ENCODE peak calls at places on chromosomes 7 and 10, in six cellular contexts. One of them, this sample, is unnamed.

GRCh38 chr7:44132039-44132438 is 8.7 kb upstream of the POLD2 start:
- DNase-seq in choroid plexus epithelial cell: peak; percentile 51
- DNase-seq in IMR-90: peak; percentile 12
- DNase-seq in vagina: no peak
- DNase-seq in bronchial epithelial cell: no peak
- DNase-seq in Peyer's patch: no peak
- DNase-seq in this sample: no peak

GRCh38 chr7:142089035-142089434 is 22.5 kb upstream of the MGAM2 start:
- DNase-seq in choroid plexus epithelial cell: no peak
- DNase-seq in IMR-90: no peak
- DNase-seq in vagina: no peak
- DNase-seq in bronchial epithelial cell: no peak
- DNase-seq in Peyer's patch: no peak
- DNase-seq in this sample: no peak

GRCh38 chr10:3186365-3186764 is 13.8 kb upstream of the PITRM1 start:
- DNase-seq in choroid plexus epithelial cell: no peak
- DNase-seq in IMR-90: no peak
- DNase-seq in vagina: no peak
- DNase-seq in bronchial epithelial cell: no peak
- DNase-seq in Peyer's patch: no peak
- DNase-seq in this sample: no peak

GRCh38 chr10:3534433-3534832 is 250.6 kb downstream of the KLF6 start:
- DNase-seq in choroid plexus epithelial cell: no peak
- DNase-seq in IMR-90: peak; percentile 48
- DNase-seq in vagina: no peak
- DNase-seq in bronchial epithelial cell: no peak
- DNase-seq in Peyer's patch: no peak
- DNase-seq in this sample: no peak

GRCh38 chr7:117061751-117062150 is 108.5 kb downstream of the ST7 start:
- DNase-seq in choroid plexus epithelial cell: peak; percentile 26
- DNase-seq in IMR-90: peak; percentile 80
- DNase-seq in vagina: no peak
- DNase-seq in bronchial epithelial cell: peak; percentile 51
- DNase-seq in Peyer's patch: no peak
- DNase-seq in this sample: peak; percentile 32

GRCh38 chr7:106139253-106140251 is 27.4 kb upstream of the SYPL1 start:
- DNase-seq in choroid plexus epithelial cell: peak; percentile 50
- DNase-seq in IMR-90: peak; percentile 52
- DNase-seq in vagina: no peak
- DNase-seq in bronchial epithelial cell: peak; percentile 17
- DNase-seq in Peyer's patch: no peak
- DNase-seq in this sample: no peak

GRCh38 chr7:24283900-24284698 is at the start of gene NPY:
- DNase-seq in choroid plexus epithelial cell: no peak
- DNase-seq in IMR-90: no peak
- DNase-seq in vagina: no peak
- DNase-seq in bronchial epithelial cell: no peak
- DNase-seq in Peyer's patch: no peak
- DNase-seq in this sample: no peak

GRCh38 chr10:36349445-36350063 is 707.5 kb upstream of the FZD8 start:
- DNase-seq in choroid plexus epithelial cell: peak; percentile 92
- DNase-seq in IMR-90: peak; percentile 91
- DNase-seq in vagina: no peak
- DNase-seq in bronchial epithelial cell: peak; percentile 22
- DNase-seq in Peyer's patch: no peak
- DNase-seq in this sample: peak; percentile 10

GRCh38 chr10:98404571-98405396 is 10.2 kb downstream of the PYROXD2 start:
- DNase-seq in choroid plexus epithelial cell: peak; percentile 56
- DNase-seq in IMR-90: peak; percentile 76
- DNase-seq in vagina: no peak
- DNase-seq in bronchial epithelial cell: peak; percentile 76
- DNase-seq in Peyer's patch: no peak
- DNase-seq in this sample: peak; percentile 64

GRCh38 chr10:50946991-50947781 is 61.8 kb upstream of the A1CF start:
- DNase-seq in choroid plexus epithelial cell: peak; percentile 11
- DNase-seq in IMR-90: peak; percentile 7
- DNase-seq in vagina: no peak
- DNase-seq in bronchial epithelial cell: no peak
- DNase-seq in Peyer's patch: no peak
- DNase-seq in this sample: no peak

GRCh38 chr7:8217200-8218068 is 44.5 kb downstream of the ICA1 start:
- DNase-seq in choroid plexus epithelial cell: peak; percentile 87
- DNase-seq in IMR-90: peak; percentile 73
- DNase-seq in vagina: no peak
- DNase-seq in bronchial epithelial cell: peak; percentile 69
- DNase-seq in Peyer's patch: no peak
- DNase-seq in this sample: peak; percentile 76

GRCh38 chr7:81886211-81886764 is 116.4 kb upstream of the HGF start:
- DNase-seq in choroid plexus epithelial cell: no peak
- DNase-seq in IMR-90: no peak
- DNase-seq in vagina: no peak
- DNase-seq in bronchial epithelial cell: no peak
- DNase-seq in Peyer's patch: no peak
- DNase-seq in this sample: no peak

GRCh38 chr7:3112499-3113134 is 69.0 kb upstream of the CARD11 start:
- DNase-seq in choroid plexus epithelial cell: no peak
- DNase-seq in IMR-90: no peak
- DNase-seq in vagina: no peak
- DNase-seq in bronchial epithelial cell: no peak
- DNase-seq in Peyer's patch: peak; percentile 15
- DNase-seq in this sample: no peak

GRCh38 chr7:988426-988911 is 5.5 kb downstream of the CYP2W1 start:
- DNase-seq in choroid plexus epithelial cell: peak; percentile 56
- DNase-seq in IMR-90: no peak
- DNase-seq in vagina: no peak
- DNase-seq in bronchial epithelial cell: no peak
- DNase-seq in Peyer's patch: no peak
- DNase-seq in this sample: no peak

GRCh38 chr7:2205036-2205780 is 27.5 kb downstream of the MAD1L1 start:
- DNase-seq in choroid plexus epithelial cell: peak; percentile 39
- DNase-seq in IMR-90: peak; percentile 11
- DNase-seq in vagina: no peak
- DNase-seq in bronchial epithelial cell: no peak
- DNase-seq in Peyer's patch: no peak
- DNase-seq in this sample: no peak

GRCh38 chr7:42831051-42831952 is 80.6 kb downstream of the C7orf25 start:
- DNase-seq in choroid plexus epithelial cell: peak; percentile 70
- DNase-seq in IMR-90: peak; percentile 44
- DNase-seq in vagina: no peak
- DNase-seq in bronchial epithelial cell: peak; percentile 56
- DNase-seq in Peyer's patch: no peak
- DNase-seq in this sample: no peak

GRCh38 chr7:71835056-71835455 is 577.1 kb downstream of the CALN1 start:
- DNase-seq in choroid plexus epithelial cell: no peak
- DNase-seq in IMR-90: no peak
- DNase-seq in vagina: no peak
- DNase-seq in bronchial epithelial cell: no peak
- DNase-seq in Peyer's patch: no peak
- DNase-seq in this sample: no peak

GRCh38 chr10:122230222-122230621 is 40.9 kb upstream of the BTBD16 start:
- DNase-seq in choroid plexus epithelial cell: no peak
- DNase-seq in IMR-90: no peak
- DNase-seq in vagina: no peak
- DNase-seq in bronchial epithelial cell: no peak
- DNase-seq in Peyer's patch: no peak
- DNase-seq in this sample: no peak

GRCh38 chr10:70891636-70892035 is 3.3 kb upstream of the PCBD1 start:
- DNase-seq in choroid plexus epithelial cell: peak; percentile 11
- DNase-seq in IMR-90: no peak
- DNase-seq in vagina: no peak
- DNase-seq in bronchial epithelial cell: peak; percentile 13
- DNase-seq in Peyer's patch: no peak
- DNase-seq in this sample: no peak

GRCh38 chr7:74612015-74612829 is 45.3 kb upstream of the GTF2I start:
- DNase-seq in choroid plexus epithelial cell: peak; percentile 59
- DNase-seq in IMR-90: no peak
- DNase-seq in vagina: no peak
- DNase-seq in bronchial epithelial cell: peak; percentile 98
- DNase-seq in Peyer's patch: no peak
- DNase-seq in this sample: no peak

GRCh38 chr10:4710858-4711257 is 115.1 kb upstream of the AKR1E2 start:
- DNase-seq in choroid plexus epithelial cell: no peak
- DNase-seq in IMR-90: no peak
- DNase-seq in vagina: no peak
- DNase-seq in bronchial epithelial cell: no peak
- DNase-seq in Peyer's patch: no peak
- DNase-seq in this sample: no peak

GRCh38 chr10:4704034-4704545 is 121.9 kb upstream of the AKR1E2 start:
- DNase-seq in choroid plexus epithelial cell: peak; percentile 93
- DNase-seq in IMR-90: peak; percentile 93
- DNase-seq in vagina: no peak
- DNase-seq in bronchial epithelial cell: peak; percentile 99
- DNase-seq in Peyer's patch: no peak
- DNase-seq in this sample: peak; percentile 96

GRCh38 chr10:4708123-4708759 is 117.8 kb upstream of the AKR1E2 start:
- DNase-seq in choroid plexus epithelial cell: no peak
- DNase-seq in IMR-90: no peak
- DNase-seq in vagina: no peak
- DNase-seq in bronchial epithelial cell: no peak
- DNase-seq in Peyer's patch: no peak
- DNase-seq in this sample: no peak
- TF ChIP-seq CTCF in choroid plexus epithelial cell: peak; percentile 44
- TF ChIP-seq CTCF in IMR-90: no peak
- TF ChIP-seq CTCF in vagina: no peak
- TF ChIP-seq CTCF in bronchial epithelial cell: peak; percentile 24
- TF ChIP-seq CTCF in Peyer's patch: no peak
- TF ChIP-seq CTCF in this sample: peak; percentile 59

DNA sequence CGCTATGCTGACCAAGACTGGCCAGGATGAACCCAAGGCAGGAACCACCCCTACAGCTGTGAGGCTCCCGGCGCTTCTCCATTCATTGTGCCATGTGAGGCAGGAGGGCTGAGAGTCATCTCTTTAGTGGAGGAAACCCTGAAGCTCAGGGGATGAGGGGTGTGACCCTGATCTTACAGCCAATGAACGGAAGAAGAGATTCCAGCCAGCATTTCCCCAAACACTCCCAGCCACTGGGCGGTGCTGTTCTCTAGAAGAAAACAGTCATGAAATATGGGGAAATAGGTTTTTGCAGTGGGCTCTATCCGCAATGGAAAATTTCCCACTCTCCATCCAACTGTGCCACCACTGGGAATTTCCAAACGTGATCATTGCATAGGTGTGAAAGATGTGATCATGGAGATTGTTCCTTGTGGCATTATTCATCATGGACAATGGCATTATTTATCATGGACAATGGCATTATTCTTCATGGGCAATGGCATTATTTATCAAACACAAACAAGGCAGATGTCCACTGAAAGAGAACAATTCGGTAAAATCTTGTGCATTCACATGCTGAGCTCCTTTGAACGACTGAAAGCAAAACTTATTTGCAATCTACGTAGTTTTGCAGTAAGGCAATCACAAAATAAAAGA is 14.0 kb upstream of the SLC18A2 start:
- DNase-seq in choroid plexus epithelial cell: peak; percentile 57
- DNase-seq in IMR-90: no peak
- DNase-seq in vagina: no peak
- DNase-seq in bronchial epithelial cell: peak; percentile 41
- DNase-seq in Peyer's patch: no peak
- DNase-seq in this sample: peak; percentile 24
- TF ChIP-seq CTCF in choroid plexus epithelial cell: peak; percentile 83
- TF ChIP-seq CTCF in IMR-90: peak; percentile 43
- TF ChIP-seq CTCF in vagina: peak; percentile 20
- TF ChIP-seq CTCF in bronchial epithelial cell: peak; percentile 72
- TF ChIP-seq CTCF in Peyer's patch: no peak
- TF ChIP-seq CTCF in this sample: peak; percentile 77

GRCh38 chr10:131862548-131862947 is 38.3 kb upstream of the PPP2R2D start:
- DNase-seq in choroid plexus epithelial cell: no peak
- DNase-seq in IMR-90: no peak
- DNase-seq in vagina: no peak
- DNase-seq in bronchial epithelial cell: peak; percentile 6
- DNase-seq in Peyer's patch: no peak
- DNase-seq in this sample: no peak

GRCh38 chr10:131858583-131859340 is 42.0 kb upstream of the PPP2R2D start:
- DNase-seq in choroid plexus epithelial cell: no peak
- DNase-seq in IMR-90: no peak
- DNase-seq in vagina: no peak
- DNase-seq in bronchial epithelial cell: no peak
- DNase-seq in Peyer's patch: no peak
- DNase-seq in this sample: no peak

GRCh38 chr10:131858118-131858515 is 42.7 kb upstream of the PPP2R2D start:
- DNase-seq in choroid plexus epithelial cell: no peak
- DNase-seq in IMR-90: no peak
- DNase-seq in vagina: no peak
- DNase-seq in bronchial epithelial cell: no peak
- DNase-seq in Peyer's patch: no peak
- DNase-seq in this sample: no peak

GRCh38 chr10:131859341-131860020 is 41.3 kb upstream of the PPP2R2D start:
- DNase-seq in choroid plexus epithelial cell: no peak
- DNase-seq in IMR-90: no peak
- DNase-seq in vagina: no peak
- DNase-seq in bronchial epithelial cell: peak; percentile 17
- DNase-seq in Peyer's patch: no peak
- DNase-seq in this sample: no peak

DNA sequence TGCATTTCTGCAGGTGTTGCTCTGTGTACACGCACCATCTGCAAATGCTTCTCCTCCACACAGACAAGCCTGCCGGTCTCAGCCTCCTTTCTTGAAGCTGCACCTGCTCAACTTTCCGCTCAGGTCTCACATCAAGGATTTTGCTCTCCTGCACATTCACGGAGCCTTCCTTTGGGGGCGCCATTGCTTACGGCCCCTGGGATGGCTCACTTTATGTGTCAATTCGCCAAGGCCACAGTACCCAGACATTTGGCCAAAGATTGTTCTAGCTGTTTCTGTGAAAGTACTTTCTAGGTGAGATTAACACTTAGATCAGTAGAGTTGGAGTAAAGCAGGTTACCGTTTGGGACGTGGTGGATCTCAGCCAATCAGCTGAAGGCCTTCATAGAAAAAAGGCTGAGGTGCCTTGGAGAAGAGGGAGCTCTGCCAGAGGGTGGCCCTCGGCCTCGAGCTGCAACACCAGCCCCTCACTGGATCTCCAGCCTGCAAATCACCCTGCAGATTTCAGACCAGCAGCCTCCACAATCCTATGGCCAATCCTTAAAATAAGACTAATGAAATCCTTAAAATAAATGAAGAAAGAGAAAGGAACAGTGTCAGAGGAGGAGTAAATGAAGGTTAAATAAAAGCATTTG is 39.9 kb upstream of the PPP2R2D start:
- DNase-seq in choroid plexus epithelial cell: no peak
- DNase-seq in IMR-90: no peak
- DNase-seq in vagina: no peak
- DNase-seq in bronchial epithelial cell: no peak
- DNase-seq in Peyer's patch: no peak
- DNase-seq in this sample: no peak
- TF ChIP-seq CTCF in choroid plexus epithelial cell: no peak
- TF ChIP-seq CTCF in IMR-90: no peak
- TF ChIP-seq CTCF in vagina: no peak
- TF ChIP-seq CTCF in bronchial epithelial cell: no peak
- TF ChIP-seq CTCF in Peyer's patch: no peak
- TF ChIP-seq CTCF in this sample: no peak

DNA sequence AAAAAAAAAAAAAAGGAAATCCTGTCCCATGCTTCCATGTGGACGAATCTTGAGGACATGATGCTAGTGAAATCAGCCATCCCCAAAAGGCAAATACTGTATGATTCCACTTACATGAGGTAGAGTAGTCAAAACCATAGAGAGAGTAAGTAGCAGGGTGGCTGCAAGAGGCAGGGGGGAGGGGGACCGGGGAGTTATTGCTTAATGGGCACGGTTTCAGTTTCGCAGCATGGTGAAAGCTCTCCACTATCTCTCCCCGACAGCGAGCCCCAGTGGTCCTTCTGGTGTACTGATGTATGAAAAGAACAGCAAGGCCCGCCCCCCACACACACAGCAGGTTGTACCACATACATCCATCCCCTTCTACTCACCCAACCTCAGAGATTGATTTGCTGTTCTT is 32.8 kb downstream of the NOD1 start:
- DNase-seq in choroid plexus epithelial cell: peak; percentile 77
- DNase-seq in IMR-90: peak; percentile 66
- DNase-seq in vagina: no peak
- DNase-seq in bronchial epithelial cell: peak; percentile 36
- DNase-seq in Peyer's patch: peak; percentile 93
- DNase-seq in this sample: no peak
- TF ChIP-seq CTCF in choroid plexus epithelial cell: peak; percentile 48
- TF ChIP-seq CTCF in IMR-90: peak; percentile 51
- TF ChIP-seq CTCF in vagina: no peak
- TF ChIP-seq CTCF in bronchial epithelial cell: peak; percentile 35
- TF ChIP-seq CTCF in Peyer's patch: peak; percentile 55
- TF ChIP-seq CTCF in this sample: no peak